ENCODE peak calls at places on chromosomes 11 and 22, in ten cellular contexts. One of them, this sample, is unnamed.

GRCh38 chr22:49328630-49329405 is 498.9 kb downstream of the BRD1 start:
- DNase-seq in epithelial cell of esophagus: no peak
- DNase-seq in AG09319: no peak
- DNase-seq in RWPE1: no peak
- DNase-seq in mammary epithelial cell: no peak
- DNase-seq in BJ: no peak
- DNase-seq in fibroblast of the aortic adventitia: no peak
- DNase-seq in Calu3: no peak
- DNase-seq in B cell: no peak
- DNase-seq in fibroblast of villous mesenchyme: no peak
- DNase-seq in this sample: peak; percentile 4

GRCh38 chr11:133913761-133914160 is 43.0 kb downstream of the IGSF9B start:
- DNase-seq in epithelial cell of esophagus: no peak
- DNase-seq in AG09319: no peak
- DNase-seq in RWPE1: no peak
- DNase-seq in mammary epithelial cell: no peak
- DNase-seq in BJ: no peak
- DNase-seq in fibroblast of the aortic adventitia: no peak
- DNase-seq in Calu3: no peak
- DNase-seq in B cell: no peak
- DNase-seq in fibroblast of villous mesenchyme: no peak
- DNase-seq in this sample: no peak

GRCh38 chr11:96257972-96258951 is 84.7 kb downstream of the MAML2 start:
- DNase-seq in epithelial cell of esophagus: no peak
- DNase-seq in AG09319: no peak
- DNase-seq in RWPE1: no peak
- DNase-seq in mammary epithelial cell: no peak
- DNase-seq in BJ: no peak
- DNase-seq in fibroblast of the aortic adventitia: no peak
- DNase-seq in Calu3: no peak
- DNase-seq in B cell: peak; percentile 56
- DNase-seq in fibroblast of villous mesenchyme: peak; percentile 77
- DNase-seq in this sample: peak; percentile 49

GRCh38 chr22:32808038-32808445 is 6.5 kb downstream of the TIMP3 start:
- DNase-seq in epithelial cell of esophagus: no peak
- DNase-seq in AG09319: no peak
- DNase-seq in RWPE1: no peak
- DNase-seq in mammary epithelial cell: no peak
- DNase-seq in BJ: no peak
- DNase-seq in fibroblast of the aortic adventitia: no peak
- DNase-seq in Calu3: no peak
- DNase-seq in B cell: no peak
- DNase-seq in fibroblast of villous mesenchyme: peak; percentile 35
- DNase-seq in this sample: no peak

GRCh38 chr11:70761094-70761905 is 363.0 kb downstream of the CTTN start:
- DNase-seq in epithelial cell of esophagus: no peak
- DNase-seq in AG09319: no peak
- DNase-seq in RWPE1: no peak
- DNase-seq in mammary epithelial cell: no peak
- DNase-seq in BJ: no peak
- DNase-seq in fibroblast of the aortic adventitia: no peak
- DNase-seq in Calu3: no peak
- DNase-seq in B cell: no peak
- DNase-seq in fibroblast of villous mesenchyme: no peak
- DNase-seq in this sample: no peak

GRCh38 chr11:93143186-93143585 is 54.6 kb downstream of the SLC36A4 start:
- DNase-seq in epithelial cell of esophagus: no peak
- DNase-seq in AG09319: no peak
- DNase-seq in RWPE1: no peak
- DNase-seq in mammary epithelial cell: no peak
- DNase-seq in BJ: peak; percentile 24
- DNase-seq in fibroblast of the aortic adventitia: peak; percentile 5
- DNase-seq in Calu3: no peak
- DNase-seq in B cell: no peak
- DNase-seq in fibroblast of villous mesenchyme: peak; percentile 42
- DNase-seq in this sample: no peak

GRCh38 chr11:131629925-131630324 is 259.5 kb downstream of the NTM start:
- DNase-seq in epithelial cell of esophagus: no peak
- DNase-seq in AG09319: no peak
- DNase-seq in RWPE1: no peak
- DNase-seq in mammary epithelial cell: no peak
- DNase-seq in BJ: no peak
- DNase-seq in fibroblast of the aortic adventitia: no peak
- DNase-seq in Calu3: no peak
- DNase-seq in B cell: no peak
- DNase-seq in fibroblast of villous mesenchyme: no peak
- DNase-seq in this sample: no peak

GRCh38 chr11:79458712-79459111 is 17.9 kb upstream of the TENM4 start:
- DNase-seq in epithelial cell of esophagus: no peak
- DNase-seq in AG09319: no peak
- DNase-seq in RWPE1: no peak
- DNase-seq in mammary epithelial cell: no peak
- DNase-seq in BJ: no peak
- DNase-seq in fibroblast of the aortic adventitia: no peak
- DNase-seq in Calu3: no peak
- DNase-seq in B cell: no peak
- DNase-seq in fibroblast of villous mesenchyme: no peak
- DNase-seq in this sample: no peak

GRCh38 chr11:67032830-67033555 is 10.1 kb downstream of the SYT12 start:
- DNase-seq in epithelial cell of esophagus: peak; percentile 69
- DNase-seq in AG09319: peak; percentile 44
- DNase-seq in RWPE1: peak; percentile 77
- DNase-seq in mammary epithelial cell: peak; percentile 79
- DNase-seq in BJ: peak; percentile 59
- DNase-seq in fibroblast of the aortic adventitia: peak; percentile 91
- DNase-seq in Calu3: peak; percentile 71
- DNase-seq in B cell: no peak
- DNase-seq in fibroblast of villous mesenchyme: peak; percentile 87
- DNase-seq in this sample: no peak

GRCh38 chr11:4167292-4167691 is 72.7 kb downstream of the RRM1 start:
- DNase-seq in epithelial cell of esophagus: no peak
- DNase-seq in AG09319: no peak
- DNase-seq in RWPE1: no peak
- DNase-seq in mammary epithelial cell: no peak
- DNase-seq in BJ: no peak
- DNase-seq in fibroblast of the aortic adventitia: no peak
- DNase-seq in Calu3: no peak
- DNase-seq in B cell: no peak
- DNase-seq in fibroblast of villous mesenchyme: no peak
- DNase-seq in this sample: no peak

GRCh38 chr11:75311858-75312288 is 39.6 kb downstream of the ARRB1 start:
- DNase-seq in epithelial cell of esophagus: no peak
- DNase-seq in AG09319: no peak
- DNase-seq in RWPE1: no peak
- DNase-seq in mammary epithelial cell: no peak
- DNase-seq in BJ: no peak
- DNase-seq in fibroblast of the aortic adventitia: peak; percentile 80
- DNase-seq in Calu3: no peak
- DNase-seq in B cell: no peak
- DNase-seq in fibroblast of villous mesenchyme: peak; percentile 60
- DNase-seq in this sample: no peak

GRCh38 chr22:39170825-39171622 is 18.5 kb upstream of the CBX7 start:
- DNase-seq in epithelial cell of esophagus: peak; percentile 67
- DNase-seq in AG09319: no peak
- DNase-seq in RWPE1: peak; percentile 49
- DNase-seq in mammary epithelial cell: peak; percentile 69
- DNase-seq in BJ: no peak
- DNase-seq in fibroblast of the aortic adventitia: peak; percentile 71
- DNase-seq in Calu3: peak; percentile 93
- DNase-seq in B cell: peak; percentile 80
- DNase-seq in fibroblast of villous mesenchyme: peak; percentile 72
- DNase-seq in this sample: peak; percentile 86

GRCh38 chr11:122413677-122414076 is 241.8 kb upstream of the UBASH3B start:
- DNase-seq in epithelial cell of esophagus: no peak
- DNase-seq in AG09319: no peak
- DNase-seq in RWPE1: no peak
- DNase-seq in mammary epithelial cell: no peak
- DNase-seq in BJ: no peak
- DNase-seq in fibroblast of the aortic adventitia: no peak
- DNase-seq in Calu3: no peak
- DNase-seq in B cell: no peak
- DNase-seq in fibroblast of villous mesenchyme: no peak
- DNase-seq in this sample: no peak

GRCh38 chr11:102451693-102452460 is 688 bp downstream of the TMEM123 start:
- DNase-seq in epithelial cell of esophagus: peak; percentile 55
- DNase-seq in AG09319: no peak
- DNase-seq in RWPE1: peak; percentile 36
- DNase-seq in mammary epithelial cell: peak; percentile 58
- DNase-seq in BJ: no peak
- DNase-seq in fibroblast of the aortic adventitia: peak; percentile 42
- DNase-seq in Calu3: peak; percentile 49
- DNase-seq in B cell: peak; percentile 77
- DNase-seq in fibroblast of villous mesenchyme: peak; percentile 63
- DNase-seq in this sample: peak; percentile 81

GRCh38 chr11:134460881-134461280 is 48.8 kb upstream of the B3GAT1 start:
- DNase-seq in epithelial cell of esophagus: no peak
- DNase-seq in AG09319: no peak
- DNase-seq in RWPE1: no peak
- DNase-seq in mammary epithelial cell: no peak
- DNase-seq in BJ: no peak
- DNase-seq in fibroblast of the aortic adventitia: no peak
- DNase-seq in Calu3: no peak
- DNase-seq in B cell: no peak
- DNase-seq in fibroblast of villous mesenchyme: no peak
- DNase-seq in this sample: no peak

DNA sequence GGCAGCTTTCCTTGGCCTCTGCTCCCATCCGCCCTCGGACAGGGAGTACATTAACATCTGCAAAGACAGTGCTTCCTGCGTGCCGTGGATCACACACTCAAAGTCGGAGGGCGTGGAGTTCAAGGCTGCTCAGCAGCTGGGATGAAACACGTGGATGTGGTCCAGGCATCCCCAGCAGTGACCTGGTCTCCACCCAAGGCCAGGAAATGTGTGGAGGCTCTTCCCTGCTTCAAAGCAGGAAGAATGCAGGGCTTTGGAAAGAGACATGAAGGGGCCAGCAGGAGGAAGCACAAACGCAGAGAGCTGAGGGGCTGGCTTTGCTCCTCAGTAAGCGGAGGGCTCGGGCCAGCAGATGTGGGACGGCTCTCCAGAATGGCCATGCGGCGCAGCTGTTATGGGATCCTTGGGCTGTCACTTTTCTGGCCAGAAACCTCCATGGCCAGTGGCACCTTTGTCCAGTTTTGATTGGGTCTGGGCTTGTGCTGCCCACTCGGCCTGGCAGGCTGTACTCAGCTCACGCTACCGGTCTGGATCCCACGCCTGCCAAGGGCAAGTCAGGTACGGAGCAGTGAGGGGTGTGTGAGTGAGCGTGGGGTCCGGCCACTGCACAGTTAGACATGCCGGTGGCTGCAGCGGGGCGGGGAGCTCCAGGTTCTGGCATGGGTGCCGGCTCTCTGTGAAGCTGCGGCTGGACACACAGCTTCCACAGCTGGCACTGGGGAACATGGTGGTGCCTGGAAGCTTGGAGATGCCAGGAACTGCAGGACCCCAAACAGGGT is 438.0 kb downstream of the TBC1D22A start:
- DNase-seq in epithelial cell of esophagus: no peak
- DNase-seq in AG09319: no peak
- DNase-seq in RWPE1: no peak
- DNase-seq in mammary epithelial cell: no peak
- DNase-seq in BJ: no peak
- DNase-seq in fibroblast of the aortic adventitia: peak; percentile 8
- DNase-seq in Calu3: no peak
- DNase-seq in B cell: no peak
- DNase-seq in fibroblast of villous mesenchyme: peak; percentile 5
- DNase-seq in this sample: no peak
- TF ChIP-seq CTCF in epithelial cell of esophagus: no peak
- TF ChIP-seq CTCF in AG09319: no peak
- TF ChIP-seq CTCF in RWPE1: no peak
- TF ChIP-seq CTCF in mammary epithelial cell: no peak
- TF ChIP-seq CTCF in BJ: no peak
- TF ChIP-seq CTCF in fibroblast of the aortic adventitia: peak; percentile 14
- TF ChIP-seq CTCF in Calu3: no peak
- TF ChIP-seq CTCF in B cell: no peak
- TF ChIP-seq CTCF in fibroblast of villous mesenchyme: no peak
- TF ChIP-seq CTCF in this sample: no peak

DNA sequence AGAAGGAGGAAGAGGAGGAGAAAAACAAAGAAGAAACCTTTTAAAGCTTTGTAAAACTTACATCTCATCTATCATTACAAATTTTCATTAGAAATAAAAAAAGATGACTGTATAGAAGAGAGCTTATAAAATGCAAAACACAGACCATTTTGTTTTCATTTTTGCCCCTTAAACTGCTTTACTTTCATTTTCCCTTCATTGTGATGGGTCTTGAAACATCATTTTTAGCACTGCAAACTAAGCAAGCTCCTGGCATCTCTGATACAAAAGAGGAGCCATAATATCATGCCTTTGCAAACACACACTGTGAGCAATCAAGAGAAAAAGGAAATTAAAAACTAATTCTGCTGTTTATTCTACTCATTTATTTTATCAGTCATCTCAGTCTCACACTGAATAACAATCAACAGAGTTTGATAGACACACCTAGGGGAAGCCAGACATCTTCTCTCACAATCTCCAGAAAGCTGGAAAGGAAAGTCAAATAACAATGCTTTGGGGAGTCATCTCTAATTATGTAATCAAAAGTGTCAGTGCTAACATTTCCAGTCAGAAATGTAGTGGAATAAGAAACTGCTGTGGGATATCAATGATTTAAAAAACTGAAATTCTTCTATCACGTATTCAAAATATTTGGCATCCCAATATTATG is 467.7 kb upstream of the FAT3 start:
- DNase-seq in epithelial cell of esophagus: no peak
- DNase-seq in AG09319: no peak
- DNase-seq in RWPE1: no peak
- DNase-seq in mammary epithelial cell: no peak
- DNase-seq in BJ: no peak
- DNase-seq in fibroblast of the aortic adventitia: no peak
- DNase-seq in Calu3: no peak
- DNase-seq in B cell: no peak
- DNase-seq in fibroblast of villous mesenchyme: no peak
- DNase-seq in this sample: no peak
- TF ChIP-seq CTCF in epithelial cell of esophagus: no peak
- TF ChIP-seq CTCF in AG09319: no peak
- TF ChIP-seq CTCF in RWPE1: no peak
- TF ChIP-seq CTCF in mammary epithelial cell: no peak
- TF ChIP-seq CTCF in BJ: no peak
- TF ChIP-seq CTCF in fibroblast of the aortic adventitia: no peak
- TF ChIP-seq CTCF in Calu3: no peak
- TF ChIP-seq CTCF in B cell: no peak
- TF ChIP-seq CTCF in fibroblast of villous mesenchyme: no peak
- TF ChIP-seq CTCF in this sample: no peak

GRCh38 chr11:706957-707816 is 1.2 kb downstream of the EPS8L2 start:
- DNase-seq in epithelial cell of esophagus: peak; percentile 44
- DNase-seq in AG09319: no peak
- DNase-seq in RWPE1: no peak
- DNase-seq in mammary epithelial cell: peak; percentile 53
- DNase-seq in BJ: no peak
- DNase-seq in fibroblast of the aortic adventitia: peak; percentile 43
- DNase-seq in Calu3: peak; percentile 72
- DNase-seq in B cell: no peak
- DNase-seq in fibroblast of villous mesenchyme: peak; percentile 61
- DNase-seq in this sample: peak; percentile 47
- TF ChIP-seq CTCF in epithelial cell of esophagus: no peak
- TF ChIP-seq CTCF in AG09319: no peak
- TF ChIP-seq CTCF in RWPE1: no peak
- TF ChIP-seq CTCF in mammary epithelial cell: peak; percentile 32
- TF ChIP-seq CTCF in BJ: peak; percentile 13
- TF ChIP-seq CTCF in fibroblast of the aortic adventitia: peak; percentile 27
- TF ChIP-seq CTCF in Calu3: no peak
- TF ChIP-seq CTCF in B cell: no peak
- TF ChIP-seq CTCF in fibroblast of villous mesenchyme: peak; percentile 24
- TF ChIP-seq CTCF in this sample: no peak

GRCh38 chr11:46675288-46675851 is 25.0 kb downstream of the ARHGAP1 start:
- DNase-seq in epithelial cell of esophagus: peak; percentile 82
- DNase-seq in AG09319: peak; percentile 63
- DNase-seq in RWPE1: peak; percentile 71
- DNase-seq in mammary epithelial cell: peak; percentile 64
- DNase-seq in BJ: peak; percentile 26
- DNase-seq in fibroblast of the aortic adventitia: peak; percentile 88
- DNase-seq in Calu3: no peak
- DNase-seq in B cell: no peak
- DNase-seq in fibroblast of villous mesenchyme: peak; percentile 75
- DNase-seq in this sample: no peak
- TF ChIP-seq CTCF in epithelial cell of esophagus: peak; percentile 43
- TF ChIP-seq CTCF in AG09319: no peak
- TF ChIP-seq CTCF in RWPE1: no peak
- TF ChIP-seq CTCF in mammary epithelial cell: peak; percentile 33
- TF ChIP-seq CTCF in BJ: peak; percentile 11
- TF ChIP-seq CTCF in fibroblast of the aortic adventitia: peak; percentile 43
- TF ChIP-seq CTCF in Calu3: no peak
- TF ChIP-seq CTCF in B cell: no peak
- TF ChIP-seq CTCF in fibroblast of villous mesenchyme: no peak
- TF ChIP-seq CTCF in this sample: no peak